ENCODE peak calls at places on chromosomes 16 and 17, in nine cellular contexts. One of them, this sample, is unnamed.

GRCh38 chr17:63950940-63951907 is 19.1 kb upstream of the CD79B start:
- DNase-seq in SK-N-MC: no peak
- DNase-seq in ovary: no peak
- DNase-seq in GM23248: no peak
- DNase-seq in heart left ventricle: no peak
- DNase-seq in cardiac fibroblast: no peak
- DNase-seq in fibroblast of pulmonary artery: no peak
- DNase-seq in gastrocnemius medialis: no peak
- DNase-seq in heart right ventricle: no peak
- DNase-seq in this sample: no peak

GRCh38 chr16:71894229-71894920 is 956 bp upstream of the IST1 start:
- DNase-seq in SK-N-MC: no peak
- DNase-seq in ovary: peak
- DNase-seq in GM23248: peak
- DNase-seq in heart left ventricle: no peak
- DNase-seq in cardiac fibroblast: peak
- DNase-seq in fibroblast of pulmonary artery: peak
- DNase-seq in gastrocnemius medialis: peak
- DNase-seq in heart right ventricle: no peak
- DNase-seq in this sample: peak

GRCh38 chr17:7432296-7432695 is 2.9 kb upstream of the TMEM102 start:
- DNase-seq in SK-N-MC: no peak
- DNase-seq in ovary: no peak
- DNase-seq in GM23248: no peak
- DNase-seq in heart left ventricle: no peak
- DNase-seq in cardiac fibroblast: no peak
- DNase-seq in fibroblast of pulmonary artery: no peak
- DNase-seq in gastrocnemius medialis: no peak
- DNase-seq in heart right ventricle: no peak
- DNase-seq in this sample: no peak

GRCh38 chr17:61253293-61253801 is 146.3 kb upstream of the TBX2 start:
- DNase-seq in SK-N-MC: no peak
- DNase-seq in ovary: peak
- DNase-seq in GM23248: no peak
- DNase-seq in heart left ventricle: no peak
- DNase-seq in cardiac fibroblast: peak
- DNase-seq in fibroblast of pulmonary artery: no peak
- DNase-seq in gastrocnemius medialis: peak
- DNase-seq in heart right ventricle: peak
- DNase-seq in this sample: no peak

GRCh38 chr17:38743556-38744171 is 4.5 kb downstream of the PCGF2 start:
- DNase-seq in SK-N-MC: no peak
- DNase-seq in ovary: no peak
- DNase-seq in GM23248: no peak
- DNase-seq in heart left ventricle: peak
- DNase-seq in cardiac fibroblast: no peak
- DNase-seq in fibroblast of pulmonary artery: no peak
- DNase-seq in gastrocnemius medialis: no peak
- DNase-seq in heart right ventricle: no peak
- DNase-seq in this sample: no peak

GRCh38 chr17:50841277-50841948 is 6.0 kb downstream of the WFIKKN2 start:
- DNase-seq in SK-N-MC: no peak
- DNase-seq in ovary: no peak
- DNase-seq in GM23248: no peak
- DNase-seq in heart left ventricle: no peak
- DNase-seq in cardiac fibroblast: no peak
- DNase-seq in fibroblast of pulmonary artery: no peak
- DNase-seq in gastrocnemius medialis: no peak
- DNase-seq in heart right ventricle: no peak
- DNase-seq in this sample: no peak

GRCh38 chr17:50947844-50948514 is 81.8 kb upstream of the TOB1 start:
- DNase-seq in SK-N-MC: no peak
- DNase-seq in ovary: peak
- DNase-seq in GM23248: no peak
- DNase-seq in heart left ventricle: peak
- DNase-seq in cardiac fibroblast: no peak
- DNase-seq in fibroblast of pulmonary artery: no peak
- DNase-seq in gastrocnemius medialis: no peak
- DNase-seq in heart right ventricle: peak
- DNase-seq in this sample: peak

GRCh38 chr16:23244122-23244521 is 58.0 kb upstream of the SCNN1B start:
- DNase-seq in SK-N-MC: no peak
- DNase-seq in ovary: no peak
- DNase-seq in GM23248: no peak
- DNase-seq in heart left ventricle: no peak
- DNase-seq in cardiac fibroblast: no peak
- DNase-seq in fibroblast of pulmonary artery: no peak
- DNase-seq in gastrocnemius medialis: no peak
- DNase-seq in heart right ventricle: no peak
- DNase-seq in this sample: no peak

GRCh38 chr17:385195-385835 is 32.7 kb upstream of the RPH3AL start:
- DNase-seq in SK-N-MC: no peak
- DNase-seq in ovary: peak
- DNase-seq in GM23248: peak
- DNase-seq in heart left ventricle: peak
- DNase-seq in cardiac fibroblast: no peak
- DNase-seq in fibroblast of pulmonary artery: no peak
- DNase-seq in gastrocnemius medialis: no peak
- DNase-seq in heart right ventricle: peak
- DNase-seq in this sample: no peak

GRCh38 chr17:50055426-50056216 is at the start of gene ITGA3:
- DNase-seq in SK-N-MC: no peak
- DNase-seq in ovary: peak
- DNase-seq in GM23248: peak
- DNase-seq in heart left ventricle: peak
- DNase-seq in cardiac fibroblast: peak
- DNase-seq in fibroblast of pulmonary artery: peak
- DNase-seq in gastrocnemius medialis: no peak
- DNase-seq in heart right ventricle: peak
- DNase-seq in this sample: peak

GRCh38 chr17:13306310-13306962 is 288.6 kb upstream of the ELAC2 start:
- DNase-seq in SK-N-MC: no peak
- DNase-seq in ovary: no peak
- DNase-seq in GM23248: peak
- DNase-seq in heart left ventricle: no peak
- DNase-seq in cardiac fibroblast: peak
- DNase-seq in fibroblast of pulmonary artery: peak
- DNase-seq in gastrocnemius medialis: no peak
- DNase-seq in heart right ventricle: no peak
- DNase-seq in this sample: no peak

GRCh38 chr16:67399749-67400704 is 6.7 kb upstream of the TPPP3 start:
- DNase-seq in SK-N-MC: no peak
- DNase-seq in ovary: peak
- DNase-seq in GM23248: no peak
- DNase-seq in heart left ventricle: no peak
- DNase-seq in cardiac fibroblast: no peak
- DNase-seq in fibroblast of pulmonary artery: no peak
- DNase-seq in gastrocnemius medialis: no peak
- DNase-seq in heart right ventricle: no peak
- DNase-seq in this sample: no peak

GRCh38 chr17:34797724-34798123 is 163.5 kb downstream of the CCT6B start:
- DNase-seq in SK-N-MC: no peak
- DNase-seq in ovary: no peak
- DNase-seq in GM23248: peak
- DNase-seq in heart left ventricle: no peak
- DNase-seq in cardiac fibroblast: peak
- DNase-seq in fibroblast of pulmonary artery: peak
- DNase-seq in gastrocnemius medialis: no peak
- DNase-seq in heart right ventricle: peak
- DNase-seq in this sample: no peak

GRCh38 chr16:25065899-25066298 is 45.6 kb upstream of the LCMT1 start:
- DNase-seq in SK-N-MC: no peak
- DNase-seq in ovary: no peak
- DNase-seq in GM23248: no peak
- DNase-seq in heart left ventricle: no peak
- DNase-seq in cardiac fibroblast: no peak
- DNase-seq in fibroblast of pulmonary artery: no peak
- DNase-seq in gastrocnemius medialis: no peak
- DNase-seq in heart right ventricle: peak
- DNase-seq in this sample: no peak

GRCh38 chr16:84190731-84191388 is at the start of gene ADAD2:
- DNase-seq in SK-N-MC: no peak
- DNase-seq in ovary: no peak
- DNase-seq in GM23248: no peak
- DNase-seq in heart left ventricle: no peak
- DNase-seq in cardiac fibroblast: peak
- DNase-seq in fibroblast of pulmonary artery: no peak
- DNase-seq in gastrocnemius medialis: no peak
- DNase-seq in heart right ventricle: no peak
- DNase-seq in this sample: no peak

GRCh38 chr16:63217011-63217410 is 1180.8 kb upstream of the CDH8 start:
- DNase-seq in SK-N-MC: no peak
- DNase-seq in ovary: no peak
- DNase-seq in GM23248: no peak
- DNase-seq in heart left ventricle: no peak
- DNase-seq in cardiac fibroblast: no peak
- DNase-seq in fibroblast of pulmonary artery: no peak
- DNase-seq in gastrocnemius medialis: no peak
- DNase-seq in heart right ventricle: no peak
- DNase-seq in this sample: no peak

DNA sequence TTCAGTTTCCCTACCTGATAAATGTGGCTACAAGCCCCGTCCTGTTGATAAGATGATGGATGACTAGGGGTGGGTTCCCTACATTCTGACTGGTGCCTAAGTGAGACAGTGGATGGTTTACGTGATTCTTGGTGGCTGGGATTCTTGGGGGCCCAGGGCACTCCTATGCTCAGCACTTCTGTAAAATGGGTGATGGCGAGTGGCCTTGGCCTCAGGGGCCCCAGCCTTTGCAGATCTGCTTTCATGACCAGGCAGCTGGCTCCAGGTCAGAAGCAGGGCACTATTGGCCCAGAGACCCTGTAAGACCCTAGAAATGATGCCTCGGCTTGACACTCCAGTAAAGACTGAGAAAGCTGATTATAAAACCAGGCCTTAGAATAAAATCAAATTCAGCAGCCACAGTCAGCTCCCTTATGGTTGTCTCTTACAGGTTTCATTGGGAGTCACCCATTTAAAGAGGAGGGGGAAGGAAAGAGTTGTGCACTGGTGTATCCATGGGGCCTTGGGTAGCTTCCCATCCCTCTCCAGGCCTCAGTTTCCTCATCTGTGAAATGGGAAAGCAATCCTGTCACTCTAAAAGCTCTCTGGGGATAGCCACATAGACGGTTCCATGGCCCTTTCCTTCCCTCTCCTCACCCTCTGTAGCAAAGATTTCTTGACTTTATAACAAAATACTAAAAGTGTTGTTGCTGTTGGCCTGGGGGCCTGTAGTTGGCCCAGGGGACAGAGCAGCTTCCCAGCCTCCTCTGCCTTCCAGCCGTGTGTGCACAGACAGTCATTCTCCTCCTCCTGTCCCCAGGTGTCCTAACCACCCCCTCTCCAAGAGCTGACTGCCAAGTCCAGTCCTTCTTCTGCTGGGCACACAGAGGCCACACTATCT is 1.2 kb downstream of the SNX20 start:
- DNase-seq in SK-N-MC: no peak
- DNase-seq in ovary: no peak
- DNase-seq in GM23248: no peak
- DNase-seq in heart left ventricle: no peak
- DNase-seq in cardiac fibroblast: no peak
- DNase-seq in fibroblast of pulmonary artery: no peak
- DNase-seq in gastrocnemius medialis: no peak
- DNase-seq in heart right ventricle: no peak
- DNase-seq in this sample: no peak
- H3K4me3 ChIP-seq in SK-N-MC: no peak
- H3K4me3 ChIP-seq in ovary: no peak
- H3K4me3 ChIP-seq in GM23248: no peak
- H3K4me3 ChIP-seq in heart left ventricle: no peak
- H3K4me3 ChIP-seq in cardiac fibroblast: no peak
- H3K4me3 ChIP-seq in fibroblast of pulmonary artery: no peak
- H3K4me3 ChIP-seq in gastrocnemius medialis: no peak
- H3K4me3 ChIP-seq in heart right ventricle: peak
- H3K4me3 ChIP-seq in this sample: peak

DNA sequence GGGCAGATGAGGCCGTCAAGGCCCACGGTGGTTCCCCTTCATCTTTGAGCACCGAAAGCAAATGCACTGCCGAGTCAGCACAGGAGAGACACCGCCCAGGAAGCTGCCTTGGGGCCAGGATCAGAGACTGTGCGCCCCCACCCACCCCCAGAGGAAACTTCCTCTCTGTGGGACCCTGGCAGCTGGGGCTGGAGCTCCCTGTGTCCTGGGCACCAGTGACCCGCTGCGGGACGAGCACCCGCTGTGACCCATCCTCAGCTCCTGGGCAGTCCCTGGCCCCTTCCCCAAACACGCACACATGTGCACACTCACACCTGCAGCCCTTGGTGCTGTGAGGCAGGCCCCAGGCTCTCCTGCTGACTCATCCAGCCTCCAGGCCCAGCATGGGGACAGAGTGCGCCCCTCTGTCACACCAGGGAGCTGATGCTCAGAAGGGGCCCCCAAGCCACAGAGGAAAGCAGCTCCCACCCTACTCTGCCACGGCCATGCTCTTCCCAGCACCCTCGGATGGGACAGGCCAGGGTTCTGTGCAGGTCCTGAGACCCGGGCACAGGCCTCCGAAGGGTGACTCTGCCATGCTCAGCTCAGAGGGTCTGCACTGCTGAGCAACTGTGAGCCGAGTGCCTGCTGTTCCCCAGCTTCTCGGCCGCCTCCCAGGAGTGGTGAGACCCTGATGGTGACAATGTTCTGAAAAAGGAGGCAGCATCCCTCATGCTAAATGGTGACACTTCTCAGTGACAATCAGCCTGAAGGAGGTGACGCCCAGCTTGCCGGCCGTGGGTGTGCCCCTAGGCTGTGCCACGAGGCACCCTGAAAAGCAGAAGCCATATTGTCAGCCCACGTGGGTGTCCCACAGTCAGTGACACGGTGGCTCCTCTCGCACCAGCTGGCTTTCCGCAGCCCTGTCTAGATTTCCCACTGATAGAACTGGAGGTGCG is 3.6 kb downstream of the PIEZO1 start:
- DNase-seq in SK-N-MC: no peak
- DNase-seq in ovary: peak
- DNase-seq in GM23248: peak
- DNase-seq in heart left ventricle: no peak
- DNase-seq in cardiac fibroblast: no peak
- DNase-seq in fibroblast of pulmonary artery: no peak
- DNase-seq in gastrocnemius medialis: no peak
- DNase-seq in heart right ventricle: peak
- DNase-seq in this sample: no peak
- H3K4me3 ChIP-seq in SK-N-MC: peak
- H3K4me3 ChIP-seq in ovary: no peak
- H3K4me3 ChIP-seq in GM23248: peak
- H3K4me3 ChIP-seq in heart left ventricle: no peak
- H3K4me3 ChIP-seq in cardiac fibroblast: no peak
- H3K4me3 ChIP-seq in fibroblast of pulmonary artery: no peak
- H3K4me3 ChIP-seq in gastrocnemius medialis: no peak
- H3K4me3 ChIP-seq in heart right ventricle: no peak
- H3K4me3 ChIP-seq in this sample: peak

GRCh38 chr17:48589060-48589830 is 796 bp downstream of the HOXB3 start:
- DNase-seq in SK-N-MC: no peak
- DNase-seq in ovary: no peak
- DNase-seq in GM23248: no peak
- DNase-seq in heart left ventricle: no peak
- DNase-seq in cardiac fibroblast: no peak
- DNase-seq in fibroblast of pulmonary artery: no peak
- DNase-seq in gastrocnemius medialis: no peak
- DNase-seq in heart right ventricle: no peak
- DNase-seq in this sample: no peak
- H3K4me3 ChIP-seq in SK-N-MC: no peak
- H3K4me3 ChIP-seq in ovary: peak
- H3K4me3 ChIP-seq in GM23248: no peak
- H3K4me3 ChIP-seq in heart left ventricle: no peak
- H3K4me3 ChIP-seq in cardiac fibroblast: no peak
- H3K4me3 ChIP-seq in fibroblast of pulmonary artery: peak
- H3K4me3 ChIP-seq in gastrocnemius medialis: no peak
- H3K4me3 ChIP-seq in heart right ventricle: no peak
- H3K4me3 ChIP-seq in this sample: no peak

GRCh38 chr17:45785373-45786193 is 1.5 kb downstream of the CRHR1 start:
- DNase-seq in SK-N-MC: no peak
- DNase-seq in ovary: no peak
- DNase-seq in GM23248: no peak
- DNase-seq in heart left ventricle: no peak
- DNase-seq in cardiac fibroblast: no peak
- DNase-seq in fibroblast of pulmonary artery: no peak
- DNase-seq in gastrocnemius medialis: no peak
- DNase-seq in heart right ventricle: no peak
- DNase-seq in this sample: no peak
- H3K4me3 ChIP-seq in SK-N-MC: peak
- H3K4me3 ChIP-seq in ovary: peak
- H3K4me3 ChIP-seq in GM23248: peak
- H3K4me3 ChIP-seq in heart left ventricle: peak
- H3K4me3 ChIP-seq in cardiac fibroblast: no peak
- H3K4me3 ChIP-seq in fibroblast of pulmonary artery: no peak
- H3K4me3 ChIP-seq in gastrocnemius medialis: peak
- H3K4me3 ChIP-seq in heart right ventricle: peak
- H3K4me3 ChIP-seq in this sample: peak

This sample was measured in coronary artery.